ENCODE peak calls at places on chromosomes 11 and 22, in ten cellular contexts. Y, N, A, U, L, V, K, S, W and T are unnamed samples.

GRCh38 chr22:43828711-43829447 is 16.8 kb upstream of the EFCAB6 start:
- DNase-seq in Y (no peak), N (peak; percentile 64), A (no peak), U (no peak), L (no peak), V (peak; percentile 4), K (peak; percentile 59), S (peak; percentile 66), W (no peak), T (no peak)

GRCh38 chr22:30228509-30229359 is 17.8 kb downstream of the LIF start:
- DNase-seq in Y (no peak), N (no peak), A (no peak), U (no peak), L (no peak), V (no peak), K (no peak), S (no peak), W (no peak), T (no peak)

GRCh38 chr11:107929611-107930200 is 1.5 kb downstream of the RAB39A start:
- DNase-seq in Y (peak; percentile 11), N (no peak), A (no peak), U (no peak), L (peak; percentile 40), V (no peak), K (no peak), S (no peak), W (no peak), T (no peak)

GRCh38 chr22:48093981-48094380 is 1331.5 kb downstream of the TBC1D22A start:
- DNase-seq in Y (no peak), N (peak; percentile 8), A (no peak), U (no peak), L (no peak), V (no peak), K (no peak), S (no peak), W (no peak), T (no peak)

GRCh38 chr11:12179521-12179920 is 69.1 kb downstream of the MICAL2 start:
- DNase-seq in Y (no peak), N (no peak), A (no peak), U (no peak), L (no peak), V (no peak), K (peak; percentile 55), S (no peak), W (no peak), T (no peak)

GRCh38 chr11:130912552-130912951 is 3.7 kb downstream of the SNX19 start:
- DNase-seq in Y (no peak), N (no peak), A (no peak), U (no peak), L (no peak), V (no peak), K (no peak), S (no peak), W (no peak), T (no peak)

GRCh38 chr11:118846181-118846946 is 37.3 kb upstream of the CXCR5 start:
- DNase-seq in Y (no peak), N (peak; percentile 70), A (no peak), U (no peak), L (no peak), V (no peak), K (no peak), S (no peak), W (no peak), T (no peak)

GRCh38 chr11:27242591-27242990 is 120.4 kb downstream of the CCDC34 start:
- DNase-seq in Y (no peak), N (no peak), A (no peak), U (no peak), L (no peak), V (peak; percentile 59), K (no peak), S (no peak), W (no peak), T (no peak)

GRCh38 chr11:12901272-12901671 is 107.8 kb upstream of the RASSF10 start:
- DNase-seq in Y (no peak), N (no peak), A (no peak), U (peak; percentile 16), L (no peak), V (peak; percentile 28), K (no peak), S (no peak), W (no peak), T (no peak)

GRCh38 chr11:73047773-73048371 is 94.2 kb downstream of the FCHSD2 start:
- DNase-seq in Y (no peak), N (no peak), A (no peak), U (no peak), L (peak; percentile 58), V (no peak), K (no peak), S (no peak), W (no peak), T (no peak)

GRCh38 chr11:79439430-79439892 is 1.4 kb downstream of the TENM4 start:
- DNase-seq in Y (no peak), N (no peak), A (no peak), U (no peak), L (no peak), V (no peak), K (no peak), S (no peak), W (no peak), T (no peak)

DNA sequence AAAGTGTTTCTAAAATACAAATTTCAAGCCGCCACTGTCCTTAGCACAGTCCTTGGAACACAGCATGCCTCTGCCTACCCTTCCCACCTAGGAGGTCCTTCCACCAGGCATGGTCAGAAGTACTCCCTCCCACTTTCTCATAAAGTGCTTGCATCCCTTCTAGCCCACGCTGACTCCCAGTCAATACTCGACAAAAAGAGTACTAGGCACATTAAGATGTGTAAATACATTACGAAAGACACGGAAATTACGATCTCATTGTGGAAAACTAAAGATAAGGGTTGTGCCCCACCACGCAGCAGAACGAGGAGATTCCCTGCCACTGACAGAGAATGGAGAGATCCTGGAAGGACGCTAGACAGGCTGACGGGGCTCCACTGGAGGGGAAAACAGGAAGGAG is 13.5 kb downstream of the CHKA start:
- DNase-seq in Y (no peak), N (no peak), A (no peak), U (no peak), L (no peak), V (no peak), K (no peak), S (no peak), W (no peak), T (no peak)
- TF ChIP-seq CTCF in Y (no peak), N (no peak), A (no peak), U (no peak), L (no peak), V (no peak), K (no peak), S (no peak), W (no peak), T (no peak)

DNA sequence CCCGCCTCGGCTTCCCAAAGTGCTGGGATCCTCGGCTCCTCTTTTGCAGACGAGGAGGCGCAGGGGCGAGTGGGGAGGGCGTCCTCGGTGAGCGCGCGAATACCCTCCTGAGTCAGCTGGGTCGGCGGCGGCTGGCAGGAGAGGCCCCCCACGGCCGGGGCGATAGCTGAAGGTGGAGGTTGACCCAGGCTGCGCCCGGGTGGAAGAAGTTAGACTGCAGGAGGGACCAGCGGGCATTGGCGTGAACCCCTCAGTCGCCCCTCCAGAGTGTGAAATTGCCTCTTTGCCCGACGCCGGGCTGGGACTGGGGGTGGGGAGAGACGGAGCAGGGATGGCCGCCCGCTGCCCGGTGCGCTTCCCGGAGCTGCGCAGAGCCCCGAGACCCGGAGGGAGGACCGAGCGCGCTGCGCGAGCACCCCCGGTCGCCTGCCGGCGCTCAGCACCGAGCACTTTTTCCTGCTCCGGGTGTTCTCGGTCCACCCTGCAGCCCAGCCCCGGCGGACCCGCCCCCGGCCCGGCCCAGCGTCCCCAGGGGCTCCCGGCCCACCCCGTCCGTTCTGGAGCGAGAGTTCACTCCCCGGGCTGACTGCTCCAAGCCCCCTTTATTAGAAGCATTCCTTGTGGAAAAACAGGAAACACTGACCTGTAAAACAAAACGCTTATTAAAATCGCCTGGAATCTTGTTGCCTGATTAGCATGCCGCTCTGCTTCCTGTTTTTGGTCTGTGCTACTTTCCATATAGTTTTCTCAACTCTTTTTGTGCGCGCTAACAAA is 13.7 kb upstream of the CPT1A start:
- DNase-seq in Y (no peak), N (peak; percentile 72), A (no peak), U (no peak), L (peak; percentile 66), V (no peak), K (peak; percentile 58), S (peak; percentile 80), W (no peak), T (peak; percentile 21)
- TF ChIP-seq CTCF in Y (no peak), N (peak; percentile 33), A (no peak), U (no peak), L (no peak), V (no peak), K (no peak), S (no peak), W (no peak), T (no peak)

DNA sequence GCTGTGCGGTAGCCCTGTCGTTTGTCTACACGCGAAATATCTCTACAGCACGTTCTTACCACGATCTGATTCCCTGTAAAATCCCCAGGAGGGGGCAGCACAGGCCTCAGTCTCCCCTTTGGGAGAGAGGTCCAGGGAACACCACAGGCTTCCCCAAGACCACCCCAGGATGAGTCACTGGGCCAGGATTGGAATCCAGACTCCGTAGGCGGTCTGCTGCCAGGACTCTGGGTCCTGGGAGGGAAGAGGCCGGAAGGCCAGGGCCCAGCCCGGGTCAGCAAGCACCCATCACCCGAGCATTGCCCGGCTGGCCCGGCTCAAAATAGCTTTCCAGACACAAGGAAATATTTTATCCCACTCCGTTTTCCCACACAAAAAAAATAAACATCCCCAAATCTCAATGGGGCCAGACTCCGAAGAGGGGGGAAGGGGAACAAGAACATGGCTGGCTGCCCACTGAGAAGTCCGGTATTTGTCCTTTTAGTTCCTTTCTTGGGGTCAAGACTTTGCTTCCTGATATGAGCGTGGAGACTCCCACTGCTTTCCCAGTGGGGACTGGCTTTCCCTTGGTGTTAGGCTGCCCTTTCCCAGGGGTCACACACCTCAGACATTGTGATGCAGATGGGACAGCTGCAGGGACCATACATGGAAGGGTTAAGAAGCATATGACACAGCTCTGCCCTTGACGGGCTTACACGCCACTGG is 91.3 kb downstream of the LRRC32 start:
- DNase-seq in Y (no peak), N (peak; percentile 52), A (no peak), U (no peak), L (no peak), V (no peak), K (peak; percentile 56), S (peak; percentile 96), W (no peak), T (no peak)
- TF ChIP-seq CTCF in Y (peak; percentile 14), N (peak; percentile 51), A (no peak), U (peak; percentile 29), L (no peak), V (peak; percentile 63), K (no peak), S (peak; percentile 18), W (peak; percentile 34), T (peak; percentile 31)

DNA sequence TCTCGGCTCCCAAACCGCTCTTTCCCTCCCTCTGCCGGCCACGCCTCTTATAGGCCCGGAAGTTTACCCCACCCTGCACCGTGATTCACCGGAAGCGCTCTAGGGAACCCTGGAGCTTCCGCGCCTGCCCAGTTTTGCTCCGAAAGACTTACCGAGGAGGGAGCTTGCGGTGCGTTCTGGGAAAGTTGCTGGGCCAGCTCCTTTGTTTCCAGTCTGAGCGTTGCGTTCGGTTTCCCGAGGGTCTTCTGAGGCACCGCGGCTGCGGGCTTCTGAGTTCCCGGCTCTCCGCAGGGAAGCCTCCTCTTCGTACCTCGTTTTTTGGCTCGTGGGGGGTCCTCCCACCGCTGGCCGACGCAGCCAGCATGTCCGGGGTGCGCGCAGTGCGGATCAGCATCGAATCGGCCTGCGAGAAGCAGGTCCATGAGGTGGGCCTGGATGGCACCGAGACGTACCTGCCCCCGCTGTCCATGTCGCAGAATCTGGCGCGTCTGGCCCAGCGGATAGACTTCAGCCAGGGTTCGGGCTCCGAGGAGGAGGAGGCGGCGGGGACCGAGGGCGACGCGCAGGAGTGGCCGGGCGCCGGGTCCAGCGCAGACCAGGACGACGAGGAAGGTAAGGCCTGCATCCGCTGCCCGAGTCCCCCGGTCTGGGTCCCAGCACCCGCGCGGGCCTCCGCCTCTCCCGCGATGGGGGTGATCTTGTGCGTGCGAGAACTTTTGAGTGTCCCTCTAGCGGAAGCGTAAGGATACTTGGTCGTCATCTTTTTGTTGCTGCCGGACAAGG is at the start of gene MED17:
- DNase-seq in Y (peak; percentile 95), N (peak; percentile 94), A (peak; percentile 52), U (peak; percentile 94), L (peak; percentile 84), V (peak; percentile 91), K (peak; percentile 94), S (peak; percentile 97), W (peak; percentile 60), T (peak; percentile 93)
- TF ChIP-seq CTCF in Y (peak; percentile 56), N (peak; percentile 53), A (peak; percentile 63), U (peak; percentile 61), L (peak; percentile 57), V (peak; percentile 64), K (peak; percentile 35), S (peak; percentile 27), W (peak; percentile 38), T (peak; percentile 50)